ENCODE peak calls at places on chromosomes 2 and 18, in five cellular contexts. One of them, this sample, is unnamed.

GRCh38 chr2:182621810-182622209 is 94.2 kb upstream of the DNAJC10 start:
- DNase-seq in right cardiac atrium: no peak
- DNase-seq in Peyer's patch: no peak
- DNase-seq in GM23248: no peak
- DNase-seq in fibroblast of pulmonary artery: no peak
- DNase-seq in this sample: no peak

GRCh38 chr18:49878567-49878966 is 65.2 kb upstream of the ACAA2 start:
- DNase-seq in right cardiac atrium: no peak
- DNase-seq in Peyer's patch: no peak
- DNase-seq in GM23248: peak
- DNase-seq in fibroblast of pulmonary artery: peak
- DNase-seq in this sample: peak

GRCh38 chr2:1685957-1686783 is 58.1 kb downstream of the PXDN start:
- DNase-seq in right cardiac atrium: no peak
- DNase-seq in Peyer's patch: no peak
- DNase-seq in GM23248: no peak
- DNase-seq in fibroblast of pulmonary artery: peak
- DNase-seq in this sample: peak

GRCh38 chr2:99883356-99883867 is 259.0 kb downstream of the AFF3 start:
- DNase-seq in right cardiac atrium: no peak
- DNase-seq in Peyer's patch: no peak
- DNase-seq in GM23248: no peak
- DNase-seq in fibroblast of pulmonary artery: no peak
- DNase-seq in this sample: no peak

GRCh38 chr2:66534461-66534860 is 99.5 kb downstream of the MEIS1 start:
- DNase-seq in right cardiac atrium: no peak
- DNase-seq in Peyer's patch: no peak
- DNase-seq in GM23248: no peak
- DNase-seq in fibroblast of pulmonary artery: no peak
- DNase-seq in this sample: no peak

GRCh38 chr2:177315303-177315887 is 50.9 kb upstream of the NFE2L2 start:
- DNase-seq in right cardiac atrium: no peak
- DNase-seq in Peyer's patch: no peak
- DNase-seq in GM23248: no peak
- DNase-seq in fibroblast of pulmonary artery: no peak
- DNase-seq in this sample: no peak

GRCh38 chr2:238947920-238948710 is 100.2 kb downstream of the TWIST2 start:
- DNase-seq in right cardiac atrium: peak
- DNase-seq in Peyer's patch: peak
- DNase-seq in GM23248: peak
- DNase-seq in fibroblast of pulmonary artery: peak
- DNase-seq in this sample: peak

GRCh38 chr2:140718999-140719398 is 1411.8 kb downstream of the LRP1B start:
- DNase-seq in right cardiac atrium: no peak
- DNase-seq in Peyer's patch: no peak
- DNase-seq in GM23248: no peak
- DNase-seq in fibroblast of pulmonary artery: no peak
- DNase-seq in this sample: no peak

GRCh38 chr18:34522627-34523026 is 187.5 kb upstream of the DTNA start:
- DNase-seq in right cardiac atrium: no peak
- DNase-seq in Peyer's patch: no peak
- DNase-seq in GM23248: no peak
- DNase-seq in fibroblast of pulmonary artery: peak
- DNase-seq in this sample: no peak

GRCh38 chr2:128261245-128262128 is 57.2 kb downstream of the HS6ST1 start:
- DNase-seq in right cardiac atrium: peak
- DNase-seq in Peyer's patch: no peak
- DNase-seq in GM23248: no peak
- DNase-seq in fibroblast of pulmonary artery: no peak
- DNase-seq in this sample: no peak

GRCh38 chr18:48835745-48836191 is 115.0 kb downstream of the SMAD7 start:
- DNase-seq in right cardiac atrium: peak
- DNase-seq in Peyer's patch: peak
- DNase-seq in GM23248: no peak
- DNase-seq in fibroblast of pulmonary artery: no peak
- DNase-seq in this sample: no peak

GRCh38 chr18:48832961-48833700 is 117.6 kb downstream of the SMAD7 start:
- DNase-seq in right cardiac atrium: peak
- DNase-seq in Peyer's patch: peak
- DNase-seq in GM23248: peak
- DNase-seq in fibroblast of pulmonary artery: peak
- DNase-seq in this sample: peak

GRCh38 chr18:48835119-48835518 is 115.6 kb downstream of the SMAD7 start:
- DNase-seq in right cardiac atrium: peak
- DNase-seq in Peyer's patch: no peak
- DNase-seq in GM23248: no peak
- DNase-seq in fibroblast of pulmonary artery: no peak
- DNase-seq in this sample: no peak

GRCh38 chr18:48833701-48834394 is 116.9 kb downstream of the SMAD7 start:
- DNase-seq in right cardiac atrium: peak
- DNase-seq in Peyer's patch: no peak
- DNase-seq in GM23248: no peak
- DNase-seq in fibroblast of pulmonary artery: peak
- DNase-seq in this sample: peak

DNA sequence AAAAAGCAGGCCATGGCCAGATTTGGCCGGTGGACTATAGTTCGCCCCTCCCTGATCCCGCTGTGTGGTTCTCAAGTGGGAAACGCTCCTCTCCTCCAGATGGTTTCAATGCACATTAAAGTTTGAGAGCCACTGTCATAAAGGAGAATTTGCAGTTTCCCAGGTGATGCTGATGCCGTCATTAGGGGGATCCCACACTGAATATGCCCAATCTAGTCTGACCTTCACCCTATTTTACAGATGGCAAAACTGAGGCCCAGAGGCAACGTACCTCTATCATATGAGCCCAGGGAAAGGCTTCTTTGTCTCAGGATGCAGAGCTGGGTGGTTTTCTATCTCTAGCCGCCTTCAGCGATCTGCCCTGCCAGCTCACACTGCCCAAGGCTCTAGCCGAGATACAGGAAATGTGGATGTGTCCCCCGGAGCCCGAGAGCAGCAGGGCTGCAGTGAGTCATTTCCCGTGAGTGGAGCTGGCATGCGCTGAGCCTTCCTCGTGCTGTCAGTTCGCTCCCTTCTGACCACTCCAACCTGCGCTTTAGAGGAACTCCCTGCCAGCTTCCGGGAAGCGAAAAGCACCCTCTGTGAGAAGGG is 116.2 kb downstream of the SMAD7 start:
- DNase-seq in right cardiac atrium: peak
- DNase-seq in Peyer's patch: peak
- DNase-seq in GM23248: peak
- DNase-seq in fibroblast of pulmonary artery: peak
- DNase-seq in this sample: peak
- H3K4me3 ChIP-seq in right cardiac atrium: no peak
- H3K4me3 ChIP-seq in Peyer's patch: peak
- H3K4me3 ChIP-seq in GM23248: peak
- H3K4me3 ChIP-seq in fibroblast of pulmonary artery: no peak
- H3K4me3 ChIP-seq in this sample: peak

GRCh38 chr2:235499306-235499812 is 5.5 kb downstream of the AGAP1 start:
- DNase-seq in right cardiac atrium: no peak
- DNase-seq in Peyer's patch: no peak
- DNase-seq in GM23248: no peak
- DNase-seq in fibroblast of pulmonary artery: no peak
- DNase-seq in this sample: no peak

GRCh38 chr2:235501663-235502009 is 7.8 kb downstream of the AGAP1 start:
- DNase-seq in right cardiac atrium: no peak
- DNase-seq in Peyer's patch: no peak
- DNase-seq in GM23248: no peak
- DNase-seq in fibroblast of pulmonary artery: no peak
- DNase-seq in this sample: no peak

GRCh38 chr2:235500110-235500760 is 6.4 kb downstream of the AGAP1 start:
- DNase-seq in right cardiac atrium: no peak
- DNase-seq in Peyer's patch: no peak
- DNase-seq in GM23248: no peak
- DNase-seq in fibroblast of pulmonary artery: no peak
- DNase-seq in this sample: no peak

GRCh38 chr2:235498556-235499305 is 4.9 kb downstream of the AGAP1 start:
- DNase-seq in right cardiac atrium: no peak
- DNase-seq in Peyer's patch: no peak
- DNase-seq in GM23248: no peak
- DNase-seq in fibroblast of pulmonary artery: no peak
- DNase-seq in this sample: no peak

DNA sequence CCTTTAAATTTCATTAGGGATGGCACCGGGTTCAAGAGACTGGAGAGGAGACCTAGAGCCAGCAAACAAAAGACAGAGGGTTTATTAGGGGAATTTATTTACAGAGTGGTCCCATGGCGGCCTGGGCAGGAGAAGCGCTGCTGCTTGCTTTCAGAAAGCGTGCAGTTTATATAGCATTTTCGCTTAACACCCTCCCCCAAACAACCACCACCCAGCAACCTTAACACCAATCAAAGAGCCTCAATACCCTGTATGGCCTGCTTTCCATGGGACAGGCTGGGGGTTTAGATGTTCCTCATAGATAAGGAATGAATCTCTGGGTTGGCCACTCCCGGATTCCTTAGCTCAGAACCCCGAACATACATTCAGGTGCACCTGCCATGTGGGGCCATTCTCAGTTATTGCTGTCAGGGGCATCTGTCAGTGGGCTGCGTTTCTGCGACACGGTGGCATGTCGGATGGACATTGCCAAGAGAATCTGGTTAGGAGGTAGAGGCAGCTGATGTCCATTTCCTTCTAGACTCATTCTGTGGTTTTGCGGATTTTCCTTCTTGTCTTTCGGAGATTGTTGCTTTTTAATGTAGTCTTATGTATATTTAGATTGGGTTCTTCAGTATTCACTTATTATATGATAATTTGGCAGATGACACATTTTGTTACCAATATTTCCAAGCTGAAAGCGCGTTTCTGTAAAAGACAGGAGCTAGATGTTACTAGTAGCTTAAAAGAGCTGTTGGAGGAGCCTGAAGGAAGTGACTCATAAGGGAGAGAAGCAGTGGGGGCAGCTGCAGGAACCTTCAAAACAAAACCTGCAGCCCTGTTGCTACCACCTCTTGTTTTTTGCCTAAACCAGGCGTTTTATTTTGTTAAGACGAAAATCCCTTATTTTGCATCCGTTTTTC is 7.2 kb downstream of the AGAP1 start:
- DNase-seq in right cardiac atrium: no peak
- DNase-seq in Peyer's patch: no peak
- DNase-seq in GM23248: peak
- DNase-seq in fibroblast of pulmonary artery: peak
- DNase-seq in this sample: peak
- H3K4me3 ChIP-seq in right cardiac atrium: no peak
- H3K4me3 ChIP-seq in Peyer's patch: no peak
- H3K4me3 ChIP-seq in GM23248: no peak
- H3K4me3 ChIP-seq in fibroblast of pulmonary artery: peak
- H3K4me3 ChIP-seq in this sample: no peak

GRCh38 chr2:43218221-43218549 is 8.2 kb downstream of the ZFP36L2 start:
- DNase-seq in right cardiac atrium: no peak
- DNase-seq in Peyer's patch: no peak
- DNase-seq in GM23248: peak
- DNase-seq in fibroblast of pulmonary artery: no peak
- DNase-seq in this sample: peak
- H3K4me3 ChIP-seq in right cardiac atrium: no peak
- H3K4me3 ChIP-seq in Peyer's patch: peak
- H3K4me3 ChIP-seq in GM23248: peak
- H3K4me3 ChIP-seq in fibroblast of pulmonary artery: no peak
- H3K4me3 ChIP-seq in this sample: no peak

DNA sequence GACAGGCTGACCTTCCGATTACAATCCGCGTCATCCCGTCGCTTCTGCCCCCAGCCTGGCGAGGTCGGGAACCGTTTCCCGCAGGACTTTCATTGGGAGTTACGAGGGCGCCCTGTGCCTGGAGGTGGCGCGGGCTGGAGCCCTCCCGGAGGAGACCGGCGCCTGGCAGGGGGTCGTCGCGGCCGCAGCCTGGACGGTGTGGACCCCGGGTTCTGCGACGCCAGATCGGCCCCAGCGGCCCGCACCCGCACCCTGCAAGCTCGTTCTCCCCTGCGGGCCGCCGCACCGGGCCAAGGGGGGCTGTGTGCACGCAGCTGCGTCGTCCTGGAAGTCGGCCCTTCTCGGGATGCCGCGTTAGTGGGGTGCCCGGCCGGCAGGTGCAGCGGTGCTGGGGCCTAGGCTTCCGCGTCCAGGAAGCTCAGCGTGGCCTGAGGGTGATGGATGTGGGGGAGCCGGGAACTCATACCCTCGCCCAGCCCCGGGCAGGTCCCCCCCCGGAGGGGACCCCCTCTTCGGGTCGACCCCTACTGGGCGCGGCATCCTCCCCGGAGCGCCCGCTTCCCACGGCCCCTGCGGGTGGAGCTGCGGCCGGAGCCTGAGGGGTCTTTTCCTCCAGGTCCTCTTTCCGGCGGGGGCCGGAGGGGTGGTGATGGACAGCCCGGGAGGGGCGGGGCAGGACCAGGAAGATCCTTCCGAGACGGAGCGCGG is 64.0 kb downstream of the LRRFIP1 start:
- DNase-seq in right cardiac atrium: no peak
- DNase-seq in Peyer's patch: peak
- DNase-seq in GM23248: no peak
- DNase-seq in fibroblast of pulmonary artery: no peak
- DNase-seq in this sample: peak
- H3K4me3 ChIP-seq in right cardiac atrium: peak
- H3K4me3 ChIP-seq in Peyer's patch: peak
- H3K4me3 ChIP-seq in GM23248: peak
- H3K4me3 ChIP-seq in fibroblast of pulmonary artery: peak
- H3K4me3 ChIP-seq in this sample: peak

DNA sequence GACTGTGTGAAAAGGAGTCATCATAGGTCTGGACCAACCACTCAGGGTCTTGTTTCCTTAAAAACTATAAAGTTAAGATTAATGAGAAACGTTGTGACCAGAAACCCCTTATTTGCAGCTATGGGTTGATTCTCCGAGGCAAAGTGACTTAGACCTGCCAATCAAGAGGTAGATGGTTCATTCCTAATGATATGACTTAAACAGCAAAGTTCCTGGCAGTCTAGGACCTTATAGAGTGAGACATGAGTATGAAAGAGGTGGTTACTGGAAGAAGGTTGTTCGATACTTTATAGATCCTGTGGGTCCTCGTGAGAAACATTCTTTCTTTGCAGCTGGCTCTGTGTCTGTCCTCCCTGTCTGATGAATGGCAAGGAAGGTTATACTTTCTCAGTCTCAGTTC is 8.0 kb downstream of the SFXN5 start:
- DNase-seq in right cardiac atrium: no peak
- DNase-seq in Peyer's patch: no peak
- DNase-seq in GM23248: no peak
- DNase-seq in fibroblast of pulmonary artery: no peak
- DNase-seq in this sample: no peak
- H3K4me3 ChIP-seq in right cardiac atrium: no peak
- H3K4me3 ChIP-seq in Peyer's patch: no peak
- H3K4me3 ChIP-seq in GM23248: peak
- H3K4me3 ChIP-seq in fibroblast of pulmonary artery: no peak
- H3K4me3 ChIP-seq in this sample: no peak

DNA sequence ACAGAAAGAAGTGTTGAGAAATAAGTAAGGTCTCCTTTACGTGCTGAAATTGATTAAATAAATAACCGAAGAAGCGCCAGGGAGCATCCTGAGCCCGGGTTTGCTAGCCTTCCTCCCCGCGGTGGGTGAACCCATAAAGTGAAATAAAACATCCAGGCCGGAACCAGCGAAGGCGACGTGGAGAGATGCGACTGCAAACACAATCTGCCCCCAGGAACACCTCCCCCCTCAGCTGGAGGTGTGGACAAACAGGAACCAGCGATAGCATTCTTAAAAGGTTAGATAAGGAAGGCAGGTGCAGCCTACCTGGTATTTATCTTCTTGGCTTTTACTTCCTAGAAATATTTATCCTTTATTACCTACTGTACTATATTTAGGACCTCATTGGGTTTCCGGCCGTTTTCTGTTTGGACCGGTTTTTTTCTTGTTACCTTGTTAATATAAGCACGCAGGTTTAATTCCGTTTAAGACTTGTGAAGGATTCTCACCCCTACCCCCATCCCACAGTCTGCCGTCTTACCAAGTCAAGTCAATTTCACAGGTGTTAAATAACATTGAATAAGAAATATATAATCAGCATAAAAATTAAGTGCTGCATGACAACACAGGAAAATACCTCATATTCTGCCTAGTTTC is 224.1 kb upstream of the ID2 start:
- DNase-seq in right cardiac atrium: peak
- DNase-seq in Peyer's patch: peak
- DNase-seq in GM23248: no peak
- DNase-seq in fibroblast of pulmonary artery: no peak
- DNase-seq in this sample: no peak
- H3K4me3 ChIP-seq in right cardiac atrium: no peak
- H3K4me3 ChIP-seq in Peyer's patch: no peak
- H3K4me3 ChIP-seq in GM23248: no peak
- H3K4me3 ChIP-seq in fibroblast of pulmonary artery: no peak
- H3K4me3 ChIP-seq in this sample: no peak

This sample was measured in mesenchymal stem cell.